ENCODE peak calls at places on chromosomes 3 and 15, in seven cellular contexts. B is adrenal gland, V is progenitor cell of endocrine pancreas, D is pancreas, E is GM23338, W is fibroblast of pulmonary artery, Z is lower lobe of right lung. S is an unnamed sample.

GRCh38 chr15:82613764-82614163 is 33.4 kb downstream of the CPEB1 start:
- DNase-seq in E (peak; percentile 2), B (no peak), D (peak; percentile 18), Z (no peak), V (no peak), W (no peak), S (no peak)

GRCh38 chr15:43213466-43213865 is 7.4 kb downstream of the EPB42 start:
- DNase-seq in D (no peak), E (no peak), V (no peak), W (no peak), B (no peak), Z (no peak), S (no peak)

GRCh38 chr3:197960694-197961581 is 921 bp downstream of the LMLN start:
- DNase-seq in Z (no peak), E (no peak), V (no peak), D (no peak), B (no peak), W (no peak), S (no peak)

GRCh38 chr3:108602249-108602934 is 12.9 kb downstream of the DZIP3 start:
- DNase-seq in D (no peak), W (no peak), B (no peak), V (no peak), E (peak; percentile 54), Z (no peak), S (no peak)

GRCh38 chr3:55486857-55487375 is at the start of gene WNT5A:
- DNase-seq in B (no peak), Z (peak; percentile 67), D (peak; percentile 60), W (peak; percentile 52), V (no peak), E (peak; percentile 86), S (no peak)

GRCh38 chr3:196499061-196499460 is 4.5 kb downstream of the RNF168 start:
- DNase-seq in W (peak; percentile 21), V (no peak), D (no peak), E (no peak), Z (no peak), B (no peak), S (no peak)

GRCh38 chr3:133138017-133138416 is 99.8 kb downstream of the TMEM108 start:
- DNase-seq in E (no peak), B (no peak), D (no peak), V (no peak), Z (no peak), W (no peak), S (no peak)

GRCh38 chr15:42385980-42386695 is 26.8 kb downstream of the CAPN3 start:
- DNase-seq in B (no peak), W (no peak), V (no peak), Z (no peak), E (no peak), D (no peak), S (no peak)

GRCh38 chr15:51874751-51875644 is 45.5 kb downstream of the TMOD3 start:
- DNase-seq in D (no peak), B (no peak), Z (no peak), W (peak; percentile 98), V (no peak), E (peak; percentile 36), S (no peak)

DNA sequence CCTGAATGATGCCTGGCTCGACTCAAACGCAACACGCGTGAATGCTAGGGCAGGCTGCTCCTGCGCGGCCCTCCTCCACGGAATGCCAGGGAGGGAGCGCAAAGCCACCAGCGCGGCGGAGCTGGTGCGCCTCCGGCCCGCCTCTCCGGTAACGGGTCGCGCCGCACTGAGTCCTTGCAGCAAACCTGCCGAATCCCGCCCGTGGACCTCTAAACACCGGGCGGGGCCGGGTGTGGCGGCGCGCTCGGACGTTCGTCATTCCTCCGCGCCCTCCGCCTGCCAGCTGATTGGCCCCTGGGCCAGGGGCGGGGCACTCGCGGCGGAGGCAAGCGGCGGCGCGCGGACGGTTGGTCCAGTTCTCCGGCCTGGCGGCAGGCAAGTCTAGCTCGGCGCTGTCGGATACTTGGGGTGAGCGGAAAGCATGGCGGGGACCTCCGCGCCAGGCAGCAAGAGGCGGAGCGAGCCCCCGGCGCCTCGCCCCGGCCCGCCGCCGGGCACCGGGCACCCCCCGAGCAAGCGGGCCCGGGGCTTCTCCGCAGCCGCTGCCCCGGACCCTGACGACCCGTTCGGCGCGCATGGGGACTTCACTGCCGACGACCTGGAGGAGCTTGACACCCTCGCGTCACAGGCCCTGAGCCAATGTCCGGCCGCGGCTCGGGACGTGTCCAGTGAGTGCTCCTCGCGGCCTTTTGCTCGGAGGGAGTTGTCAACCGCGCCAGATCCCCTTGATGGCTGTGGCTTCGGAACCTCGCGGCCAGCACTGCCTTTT is at the start of gene ATRIP:
- DNase-seq in D (peak; percentile 89), V (peak; percentile 86), B (peak; percentile 87), W (peak; percentile 80), E (peak; percentile 97), Z (peak; percentile 93), S (peak; percentile 88)
- TF ChIP-seq CTCF in D (no peak), V (no peak), B (no peak), W (no peak), E (no peak), Z (no peak), S (no peak)

DNA sequence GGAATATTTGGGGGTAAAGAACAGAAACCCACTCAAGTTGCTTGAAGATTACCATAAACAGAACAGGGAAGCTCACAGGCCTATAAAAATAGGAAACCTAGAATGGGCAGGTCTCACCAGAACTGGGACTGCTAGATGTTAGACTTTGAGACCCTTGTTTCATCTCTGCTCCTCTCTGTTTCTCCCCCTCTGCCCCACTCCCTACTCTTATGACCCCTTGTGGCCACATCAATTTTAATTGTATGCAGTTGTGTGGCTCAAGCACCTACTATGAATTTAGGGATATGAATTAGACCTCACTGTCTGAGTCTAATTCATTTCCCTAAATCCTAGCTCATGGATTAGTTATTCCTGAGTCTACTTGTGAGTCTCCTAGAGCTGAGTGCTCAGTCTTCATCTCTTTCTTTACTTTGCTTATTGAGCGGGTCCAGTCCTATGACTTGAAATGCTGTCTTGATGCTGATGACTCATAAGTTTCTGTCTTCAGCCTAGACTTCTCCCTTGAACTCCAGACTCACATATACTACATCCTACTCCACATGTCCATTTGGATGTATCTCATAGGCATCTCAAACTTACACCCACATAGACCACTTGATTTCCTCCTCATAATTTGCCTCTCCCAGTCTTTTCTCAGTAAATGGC is 78.7 kb downstream of the ITPR1 start:
- DNase-seq in B (no peak), W (peak; percentile 21), E (peak; percentile 53), Z (no peak), D (no peak), V (no peak), S (no peak)
- TF ChIP-seq CTCF in B (no peak), W (peak; percentile 23), E (peak; percentile 67), Z (no peak), D (no peak), V (no peak), S (no peak)

DNA sequence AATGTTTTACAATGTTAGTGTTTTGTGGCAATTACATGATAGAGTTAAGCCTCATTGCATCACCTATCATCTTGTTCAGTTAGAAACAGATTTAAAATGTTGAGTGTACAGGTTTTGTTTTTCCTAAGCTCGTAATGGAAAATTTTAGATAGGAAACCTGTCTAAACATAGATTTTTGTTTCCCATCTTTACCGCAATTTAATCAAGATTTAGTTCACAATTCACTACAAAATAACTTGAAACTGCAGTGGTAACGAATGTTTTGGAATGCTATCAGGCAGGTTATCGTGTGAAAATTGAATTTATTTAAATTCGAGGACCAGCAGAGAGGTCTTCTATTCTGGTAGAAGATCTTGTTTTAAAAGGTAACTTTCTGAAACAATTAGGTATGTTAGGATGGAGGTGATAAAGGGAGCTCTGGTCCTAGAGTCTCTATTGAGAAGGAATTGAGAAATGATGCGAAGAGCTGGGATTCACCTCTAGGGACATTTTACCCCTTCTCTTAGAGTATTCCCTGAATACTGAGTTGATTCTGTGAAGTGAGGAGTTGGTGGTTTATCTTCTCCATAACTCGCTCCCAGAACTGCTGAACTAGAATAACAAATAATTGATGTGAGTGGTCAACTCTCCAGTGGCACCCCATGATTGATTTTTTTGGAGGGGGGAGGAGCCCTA is 1.4 kb downstream of the DOCK3 start:
- DNase-seq in W (no peak), B (no peak), Z (no peak), V (no peak), E (peak; percentile 58), D (no peak), S (no peak)
- TF ChIP-seq CTCF in W (no peak), B (no peak), Z (no peak), V (no peak), E (no peak), D (no peak), S (no peak)

GRCh38 chr3:176650478-176650877 is 546.8 kb downstream of the TBL1XR1 start:
- DNase-seq in E (no peak), Z (no peak), B (no peak), D (no peak), V (no peak), W (peak; percentile 30), S (no peak)
- TF ChIP-seq CTCF in E (no peak), Z (no peak), B (no peak), D (no peak), V (peak; percentile 20), W (peak; percentile 22), S (no peak)

DNA sequence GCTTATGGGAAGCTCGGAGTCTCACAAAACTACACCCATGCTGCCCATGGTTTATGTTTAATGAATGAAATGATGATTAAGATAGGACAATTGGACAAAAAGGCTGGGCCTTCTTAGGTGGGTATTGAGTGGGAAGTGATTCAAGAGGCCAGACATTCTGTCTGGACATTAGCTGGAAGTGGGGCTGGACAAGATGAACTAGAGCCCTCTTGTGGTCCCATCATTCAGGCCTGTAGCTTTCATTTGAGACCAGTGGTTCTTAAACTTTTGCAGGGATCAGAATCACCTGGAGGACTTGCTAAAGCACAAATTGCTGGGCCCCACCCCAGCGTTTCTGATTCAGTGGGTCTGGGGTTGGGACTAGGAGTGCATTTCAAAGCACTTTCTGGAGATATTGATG is 290.4 kb upstream of the CTDSPL start:
- DNase-seq in D (no peak), V (no peak), Z (no peak), E (no peak), W (peak; percentile 19), B (no peak), S (no peak)
- TF ChIP-seq CTCF in D (no peak), V (no peak), Z (no peak), E (peak; percentile 31), W (peak; percentile 13), B (no peak), S (no peak)

DNA sequence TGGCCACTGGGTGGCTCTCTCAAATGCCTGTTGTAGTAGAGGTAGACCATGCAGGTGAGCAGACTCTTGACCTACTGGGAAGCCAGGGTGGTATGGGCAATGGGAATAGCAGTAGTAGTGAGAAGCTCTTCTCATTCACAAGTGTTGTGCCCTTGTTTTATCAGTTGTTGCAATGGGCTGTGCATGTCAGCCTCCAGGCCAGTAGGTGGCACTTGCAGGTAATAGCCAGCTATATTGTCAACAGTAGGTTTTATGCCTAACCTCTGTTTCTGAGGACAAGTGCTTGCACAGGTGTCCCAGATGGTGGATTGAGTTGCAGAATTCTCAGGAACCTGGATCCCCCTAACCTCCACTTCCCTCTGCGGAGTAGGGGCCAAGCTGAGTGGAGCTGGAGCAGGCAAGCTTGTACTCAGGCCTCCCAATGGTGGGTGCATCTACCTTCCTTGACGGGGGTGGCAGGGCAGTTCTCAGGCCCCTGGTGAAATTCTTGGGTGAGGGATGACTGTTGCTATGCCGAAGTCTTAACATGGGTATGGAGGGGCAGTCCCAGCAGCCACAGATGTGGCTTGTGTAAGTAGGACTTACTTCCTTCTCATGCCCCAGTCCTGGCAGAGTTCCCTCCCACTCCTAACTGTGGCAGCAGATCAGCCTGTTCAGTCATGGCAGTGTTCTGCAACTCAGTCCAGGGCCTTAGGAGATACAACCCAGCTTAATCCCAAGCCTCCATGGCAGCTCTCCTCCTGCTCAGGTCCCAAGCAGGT is 104.3 kb downstream of the NEO1 start:
- DNase-seq in D (no peak), Z (peak; percentile 25), W (no peak), E (no peak), B (no peak), V (no peak), S (no peak)
- TF ChIP-seq CTCF in D (no peak), Z (no peak), W (no peak), E (peak; percentile 51), B (no peak), V (no peak), S (no peak)